ENCODE peak calls at places on chromosomes 6 and 20, in four cellular contexts. Y, O, J and M are unnamed samples.

GRCh38 chr6:107578642-107579332 is 88.9 kb downstream of the SOBP start:
- DNase-seq in Y (no peak), O (no peak), J (no peak), M (no peak)

GRCh38 chr20:62151225-62151624 is 7.7 kb downstream of the SS18L1 start:
- DNase-seq in Y (no peak), O (no peak), J (no peak), M (no peak)

GRCh38 chr20:63316502-63316921 is 23.5 kb downstream of the COL20A1 start:
- DNase-seq in Y (no peak), O (peak), J (no peak), M (peak)

GRCh38 chr6:33935439-33936080 is 131.8 kb upstream of the MLN start:
- DNase-seq in Y (no peak), O (peak), J (no peak), M (no peak)

GRCh38 chr6:158039571-158040050 is 57.9 kb downstream of the SYNJ2 start:
- DNase-seq in Y (no peak), O (no peak), J (no peak), M (no peak)

GRCh38 chr20:19679931-19680330 is 78.1 kb upstream of the RIN2 start:
- DNase-seq in Y (no peak), O (no peak), J (no peak), M (no peak)

GRCh38 chr6:16684896-16685554 is 76.2 kb downstream of the ATXN1 start:
- DNase-seq in Y (peak), O (no peak), J (no peak), M (no peak)

GRCh38 chr6:55528624-55529023 is 50.4 kb downstream of the HMGCLL1 start:
- DNase-seq in Y (peak), O (no peak), J (no peak), M (no peak)

GRCh38 chr6:17281100-17281496 is at the start of gene RBM24:
- DNase-seq in Y (peak), O (no peak), J (peak), M (peak)

GRCh38 chr6:37056439-37057127 is 51.1 kb downstream of the FGD2 start:
- DNase-seq in Y (peak), O (peak), J (no peak), M (no peak)

GRCh38 chr6:636488-636887 is 20.4 kb downstream of the HUS1B start:
- DNase-seq in Y (no peak), O (no peak), J (no peak), M (no peak)

GRCh38 chr6:82363368-82364086 is at the start of gene TPBG:
- DNase-seq in Y (peak), O (peak), J (no peak), M (peak)

GRCh38 chr6:168937061-168937460 is 316.6 kb downstream of the THBS2 start:
- DNase-seq in Y (peak), O (no peak), J (no peak), M (no peak)

GRCh38 chr20:46708172-46708860 is 1.1 kb upstream of the SLC2A10 start:
- DNase-seq in Y (no peak), O (no peak), J (no peak), M (peak)

GRCh38 chr20:58524814-58525213 is 9.6 kb upstream of the APCDD1L start:
- DNase-seq in Y (peak), O (no peak), J (no peak), M (no peak)

DNA sequence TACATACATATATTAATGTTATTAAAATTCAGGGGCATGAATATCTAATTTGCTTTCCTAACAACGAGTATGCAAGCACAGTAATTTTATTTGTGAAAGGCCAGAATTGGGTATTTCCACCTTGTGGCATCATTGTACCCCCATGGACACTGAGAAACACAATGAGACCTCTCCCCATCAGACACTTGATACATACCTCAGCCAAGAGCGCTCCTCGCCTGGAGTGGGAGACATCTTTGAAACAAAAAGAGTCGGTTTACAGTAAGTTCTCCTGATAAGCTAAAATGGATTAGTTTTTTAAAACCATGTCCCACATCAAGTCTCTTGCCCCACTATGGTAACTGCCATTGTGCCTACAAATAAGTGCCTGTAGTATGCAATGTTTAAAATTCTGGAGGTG is 2.1 kb downstream of the CNR1 start:
- DNase-seq in Y (no peak), O (no peak), J (no peak), M (no peak)
- H3K4me3 ChIP-seq in Y (no peak), O (no peak), J (no peak), M (no peak)

DNA sequence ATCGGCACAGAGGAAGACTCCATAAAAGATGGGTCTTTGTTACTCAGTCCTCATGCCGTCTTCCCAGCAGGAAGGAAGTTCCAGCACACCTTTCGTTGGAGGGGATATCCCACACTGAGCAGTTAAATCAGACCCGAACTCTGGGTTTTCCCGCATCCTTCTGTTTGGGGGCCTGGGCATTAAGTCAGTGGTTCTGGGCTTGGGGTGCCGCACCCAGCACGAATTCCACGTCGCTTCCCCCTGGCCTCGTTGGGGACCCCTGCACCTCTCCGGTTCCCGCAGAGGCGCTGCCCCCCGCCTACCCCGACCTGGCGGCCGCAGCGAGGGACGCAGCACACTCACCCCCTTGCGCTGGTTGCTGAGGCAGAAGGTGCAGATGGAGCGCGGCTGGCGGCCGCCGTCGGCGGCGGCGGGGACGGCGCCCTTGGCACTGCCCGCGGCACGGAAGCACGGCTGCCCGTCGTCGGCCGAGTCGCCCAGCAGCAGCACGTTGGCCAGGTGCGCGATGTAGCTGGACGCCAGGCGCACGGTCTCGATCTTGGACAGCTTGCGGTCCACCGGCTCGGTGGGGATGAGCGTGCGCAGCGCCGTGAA is 641 bp downstream of the TCF15 start:
- DNase-seq in Y (no peak), O (no peak), J (no peak), M (no peak)
- H3K4me3 ChIP-seq in Y (no peak), O (no peak), J (no peak), M (no peak)

GRCh38 chr6:116556065-116556464 is 2.5 kb downstream of the CALHM4 start:
- DNase-seq in Y (peak), O (no peak), J (no peak), M (no peak)
- H3K4me3 ChIP-seq in Y (no peak), O (no peak), J (no peak), M (no peak)

DNA sequence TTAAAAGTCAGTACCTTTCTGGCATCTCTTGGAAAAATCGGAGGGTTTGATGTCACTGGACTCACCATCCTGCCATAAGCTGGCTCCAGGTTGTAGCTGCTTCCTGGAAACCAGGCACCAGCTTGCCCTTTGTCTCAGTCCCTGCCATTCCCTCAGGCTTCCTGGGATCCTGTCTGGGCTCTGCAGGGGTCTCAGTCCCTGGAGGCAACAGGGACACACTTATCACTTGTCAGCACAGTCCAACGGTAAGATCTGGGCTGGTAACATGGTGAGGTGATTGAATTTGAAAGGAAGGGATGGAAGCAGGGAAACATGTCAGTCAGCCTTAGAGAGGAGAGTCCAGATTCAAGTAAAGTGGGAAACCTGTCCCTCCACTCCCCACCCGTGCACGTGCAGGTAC is 147.6 kb upstream of the ECI2 start:
- DNase-seq in Y (no peak), O (no peak), J (no peak), M (no peak)
- H3K4me3 ChIP-seq in Y (no peak), O (no peak), J (no peak), M (no peak)

GRCh38 chr20:1184260-1184637 is 532 bp downstream of the TMEM74B start:
- DNase-seq in Y (no peak), O (no peak), J (no peak), M (no peak)
- H3K4me3 ChIP-seq in Y (no peak), O (peak), J (peak), M (no peak)

GRCh38 chr6:11942185-11942864 is 69.8 kb upstream of the HIVEP1 start:
- DNase-seq in Y (no peak), O (no peak), J (no peak), M (no peak)

GRCh38 chr6:11943060-11943459 is 69.1 kb upstream of the HIVEP1 start:
- DNase-seq in Y (no peak), O (no peak), J (no peak), M (no peak)

GRCh38 chr6:11944111-11944510 is 68.0 kb upstream of the HIVEP1 start:
- DNase-seq in Y (no peak), O (no peak), J (no peak), M (no peak)

GRCh38 chr6:11934638-11935037 is 77.5 kb upstream of the HIVEP1 start:
- DNase-seq in Y (no peak), O (no peak), J (no peak), M (no peak)

GRCh38 chr6:11938285-11938890 is 73.7 kb upstream of the HIVEP1 start:
- DNase-seq in Y (no peak), O (no peak), J (no peak), M (peak)
- H3K4me3 ChIP-seq in Y (no peak), O (no peak), J (no peak), M (no peak)

GRCh38 chr6:160382946-160383345 is 34.8 kb downstream of the SLC22A3 start:
- DNase-seq in Y (no peak), O (no peak), J (no peak), M (no peak)
- H3K4me3 ChIP-seq in Y (no peak), O (no peak), J (no peak), M (no peak)

GRCh38 chr20:2298116-2298515 is 2.3 kb downstream of the TGM3 start:
- DNase-seq in Y (no peak), O (no peak), J (no peak), M (no peak)

GRCh38 chr20:2296545-2297351 is 947 bp downstream of the TGM3 start:
- DNase-seq in Y (no peak), O (no peak), J (no peak), M (no peak)

GRCh38 chr20:2299301-2299700 is 3.5 kb downstream of the TGM3 start:
- DNase-seq in Y (no peak), O (peak), J (peak), M (peak)

GRCh38 chr20:2295886-2296544 is at the start of gene TGM3:
- DNase-seq in Y (no peak), O (no peak), J (no peak), M (no peak)

GRCh38 chr20:2297352-2297717 is 1.5 kb downstream of the TGM3 start:
- DNase-seq in Y (no peak), O (no peak), J (no peak), M (no peak)
- H3K4me3 ChIP-seq in Y (no peak), O (no peak), J (no peak), M (no peak)

DNA sequence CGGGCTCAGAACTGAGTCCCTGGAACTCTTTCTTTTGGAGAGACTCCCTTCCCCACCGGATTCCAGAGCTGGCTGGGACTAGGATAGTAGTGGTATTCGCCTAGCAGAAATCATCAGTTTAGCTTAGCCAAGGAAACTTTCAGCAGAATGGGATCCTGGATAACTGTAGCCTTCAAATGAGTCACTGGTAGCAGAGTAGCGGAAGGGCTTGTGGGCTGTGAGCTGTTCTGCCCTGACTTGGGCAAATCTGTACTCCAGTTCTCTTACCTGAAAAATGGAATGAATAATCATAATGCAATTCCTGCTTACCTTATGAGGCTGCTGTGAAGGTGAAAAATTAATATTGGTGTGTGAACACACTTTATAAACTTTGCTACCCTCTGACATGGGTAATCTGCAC is 244.3 kb upstream of the CHD6 start:
- DNase-seq in Y (no peak), O (no peak), J (no peak), M (no peak)
- H3K4me3 ChIP-seq in Y (no peak), O (no peak), J (no peak), M (no peak)

GRCh38 chr6:15402401-15403045 is 156.7 kb downstream of the JARID2 start:
- DNase-seq in Y (no peak), O (no peak), J (no peak), M (no peak)
- H3K4me3 ChIP-seq in Y (no peak), O (no peak), J (no peak), M (no peak)